ENCODE peak calls at places on chromosomes 2 and 18, in five cellular contexts. One of them, this sample, is unnamed.

GRCh38 chr2:147171961-147172360 is 672.9 kb upstream of the ACVR2A start:
- ATAC-seq in stimulated activated naive CD8-positive, alpha-beta T cell treated with anti-CD3 and anti-CD28 coated beads, Interleukin-15, Interleukin-2, amounts not matched to agents 100 U/mL and 50 U/mL, for 24 hours: no peak
- ATAC-seq in central memory CD8-positive, alpha-beta T cell: no peak
- ATAC-seq in upper lobe of right lung: no peak
- ATAC-seq in activated CD8-positive, alpha-beta T cell treated with anti-CD3 and anti-CD28 coated beads for 36 hours: no peak
- ATAC-seq in this sample: no peak

GRCh38 chr2:70161069-70161534 is 29.7 kb downstream of the C2orf42 start:
- ATAC-seq in activated CD8-positive, alpha-beta T cell treated with anti-CD3 and anti-CD28 coated beads for 36 hours: no peak
- ATAC-seq in upper lobe of right lung: no peak
- ATAC-seq in central memory CD8-positive, alpha-beta T cell: no peak
- ATAC-seq in stimulated activated naive CD8-positive, alpha-beta T cell treated with anti-CD3 and anti-CD28 coated beads, Interleukin-15, Interleukin-2, amounts not matched to agents 100 U/mL and 50 U/mL, for 24 hours: no peak
- ATAC-seq in this sample: no peak

GRCh38 chr2:131724019-131724418 is 196.3 kb downstream of the CCDC74A start:
- ATAC-seq in stimulated activated naive CD8-positive, alpha-beta T cell treated with anti-CD3 and anti-CD28 coated beads, Interleukin-15, Interleukin-2, amounts not matched to agents 100 U/mL and 50 U/mL, for 24 hours: no peak
- ATAC-seq in activated CD8-positive, alpha-beta T cell treated with anti-CD3 and anti-CD28 coated beads for 36 hours: no peak
- ATAC-seq in central memory CD8-positive, alpha-beta T cell: no peak
- ATAC-seq in upper lobe of right lung: no peak
- ATAC-seq in this sample: no peak

GRCh38 chr18:44579028-44579692 is 101.5 kb upstream of the SETBP1 start:
- ATAC-seq in activated CD8-positive, alpha-beta T cell treated with anti-CD3 and anti-CD28 coated beads for 36 hours: peak; percentile 58
- ATAC-seq in central memory CD8-positive, alpha-beta T cell: no peak
- ATAC-seq in upper lobe of right lung: peak; percentile 44
- ATAC-seq in stimulated activated naive CD8-positive, alpha-beta T cell treated with anti-CD3 and anti-CD28 coated beads, Interleukin-15, Interleukin-2, amounts not matched to agents 100 U/mL and 50 U/mL, for 24 hours: no peak
- ATAC-seq in this sample: no peak

GRCh38 chr2:127080226-127080940 is 26.6 kb downstream of the BIN1 start:
- ATAC-seq in stimulated activated naive CD8-positive, alpha-beta T cell treated with anti-CD3 and anti-CD28 coated beads, Interleukin-15, Interleukin-2, amounts not matched to agents 100 U/mL and 50 U/mL, for 24 hours: peak; percentile 55
- ATAC-seq in upper lobe of right lung: peak; percentile 40
- ATAC-seq in activated CD8-positive, alpha-beta T cell treated with anti-CD3 and anti-CD28 coated beads for 36 hours: peak; percentile 50
- ATAC-seq in central memory CD8-positive, alpha-beta T cell: peak; percentile 25
- ATAC-seq in this sample: peak; percentile 56

GRCh38 chr2:16687222-16687621 is 21.6 kb upstream of the CYRIA start:
- ATAC-seq in activated CD8-positive, alpha-beta T cell treated with anti-CD3 and anti-CD28 coated beads for 36 hours: no peak
- ATAC-seq in upper lobe of right lung: no peak
- ATAC-seq in stimulated activated naive CD8-positive, alpha-beta T cell treated with anti-CD3 and anti-CD28 coated beads, Interleukin-15, Interleukin-2, amounts not matched to agents 100 U/mL and 50 U/mL, for 24 hours: no peak
- ATAC-seq in central memory CD8-positive, alpha-beta T cell: no peak
- ATAC-seq in this sample: no peak

GRCh38 chr2:10487144-10488104 is 39.3 kb upstream of the ODC1 start:
- ATAC-seq in upper lobe of right lung: peak; percentile 73
- ATAC-seq in central memory CD8-positive, alpha-beta T cell: no peak
- ATAC-seq in stimulated activated naive CD8-positive, alpha-beta T cell treated with anti-CD3 and anti-CD28 coated beads, Interleukin-15, Interleukin-2, amounts not matched to agents 100 U/mL and 50 U/mL, for 24 hours: no peak
- ATAC-seq in activated CD8-positive, alpha-beta T cell treated with anti-CD3 and anti-CD28 coated beads for 36 hours: no peak
- ATAC-seq in this sample: no peak

GRCh38 chr2:164561991-164562390 is 59.3 kb downstream of the GRB14 start:
- ATAC-seq in central memory CD8-positive, alpha-beta T cell: no peak
- ATAC-seq in activated CD8-positive, alpha-beta T cell treated with anti-CD3 and anti-CD28 coated beads for 36 hours: no peak
- ATAC-seq in upper lobe of right lung: no peak
- ATAC-seq in stimulated activated naive CD8-positive, alpha-beta T cell treated with anti-CD3 and anti-CD28 coated beads, Interleukin-15, Interleukin-2, amounts not matched to agents 100 U/mL and 50 U/mL, for 24 hours: no peak
- ATAC-seq in this sample: no peak

GRCh38 chr18:58027341-58027740 is 16.7 kb upstream of the NEDD4L start:
- ATAC-seq in stimulated activated naive CD8-positive, alpha-beta T cell treated with anti-CD3 and anti-CD28 coated beads, Interleukin-15, Interleukin-2, amounts not matched to agents 100 U/mL and 50 U/mL, for 24 hours: no peak
- ATAC-seq in upper lobe of right lung: peak; percentile 47
- ATAC-seq in central memory CD8-positive, alpha-beta T cell: no peak
- ATAC-seq in activated CD8-positive, alpha-beta T cell treated with anti-CD3 and anti-CD28 coated beads for 36 hours: no peak
- ATAC-seq in this sample: no peak

GRCh38 chr2:33059452-33060156 is 112.9 kb downstream of the LTBP1 start:
- ATAC-seq in activated CD8-positive, alpha-beta T cell treated with anti-CD3 and anti-CD28 coated beads for 36 hours: no peak
- ATAC-seq in central memory CD8-positive, alpha-beta T cell: no peak
- ATAC-seq in upper lobe of right lung: no peak
- ATAC-seq in stimulated activated naive CD8-positive, alpha-beta T cell treated with anti-CD3 and anti-CD28 coated beads, Interleukin-15, Interleukin-2, amounts not matched to agents 100 U/mL and 50 U/mL, for 24 hours: no peak
- ATAC-seq in this sample: no peak

GRCh38 chr18:51687845-51688585 is 490.5 kb upstream of the MEX3C start:
- ATAC-seq in central memory CD8-positive, alpha-beta T cell: no peak
- ATAC-seq in activated CD8-positive, alpha-beta T cell treated with anti-CD3 and anti-CD28 coated beads for 36 hours: no peak
- ATAC-seq in upper lobe of right lung: no peak
- ATAC-seq in stimulated activated naive CD8-positive, alpha-beta T cell treated with anti-CD3 and anti-CD28 coated beads, Interleukin-15, Interleukin-2, amounts not matched to agents 100 U/mL and 50 U/mL, for 24 hours: no peak
- ATAC-seq in this sample: no peak

This sample was measured in activated T-helper 17 cell treated with anti-CD3 and anti-CD28 coated beads, Interleukin-2, amount 50 U/mL, for 72 hours.